ENCODE peak calls at places on chromosomes 6 and 20, in four cellular contexts. L is lung, E is fibroblast of lung, W is neural progenitor cell. M is an unnamed sample.

GRCh38 chr6:155045561-155046404 is 50.7 kb downstream of the TIAM2 start:
- DNase-seq in L (no peak), W (no peak), E (no peak), M (no peak)

GRCh38 chr6:25312703-25313102 is 33.5 kb downstream of the CARMIL1 start:
- DNase-seq in L (no peak), E (peak; percentile 70), W (no peak), M (no peak)

GRCh38 chr6:56767892-56768531 is 125.3 kb upstream of the DST start:
- DNase-seq in L (no peak), W (no peak), E (no peak), M (no peak)

GRCh38 chr6:148620579-148621298 is 126.1 kb upstream of the UST start:
- DNase-seq in L (no peak), E (no peak), W (no peak), M (no peak)

GRCh38 chr6:33967966-33968724 is 164.3 kb upstream of the MLN start:
- DNase-seq in L (no peak), W (peak; percentile 67), E (no peak), M (peak; percentile 29)

GRCh38 chr6:44349904-44350649 is 7.6 kb downstream of the SPATS1 start:
- DNase-seq in L (no peak), W (no peak), E (no peak), M (no peak)

GRCh38 chr20:5195655-5196054 is 68.8 kb downstream of the CDS2 start:
- DNase-seq in L (no peak), W (no peak), E (peak; percentile 66), M (no peak)

GRCh38 chr20:49282584-49283171 is 4.8 kb upstream of the ZNFX1 start:
- DNase-seq in W (peak; percentile 70), L (no peak), E (no peak), M (no peak)

GRCh38 chr20:13865825-13866351 is 81.1 kb downstream of the NDUFAF5 start:
- DNase-seq in E (peak; percentile 39), L (no peak), W (no peak), M (no peak)

GRCh38 chr6:30820196-30820595 is 64.1 kb upstream of the DDR1 start:
- DNase-seq in L (no peak), W (no peak), E (peak; percentile 83), M (no peak)

GRCh38 chr6:14747881-14748520 is 497.9 kb upstream of the JARID2 start:
- DNase-seq in E (peak; percentile 91), L (no peak), W (no peak), M (no peak)

GRCh38 chr6:148493374-148493773 is 150.7 kb downstream of the SASH1 start:
- DNase-seq in E (no peak), L (no peak), W (no peak), M (no peak)

GRCh38 chr6:34332255-34333198 is 59.9 kb downstream of the NUDT3 start:
- DNase-seq in E (no peak), W (no peak), L (no peak), M (no peak)

GRCh38 chr6:44926556-44926955 is 401.6 kb upstream of the RUNX2 start:
- DNase-seq in L (no peak), E (peak; percentile 17), W (no peak), M (no peak)

GRCh38 chr20:21103582-21104465 is 2.3 kb downstream of the LINC00237 start:
- DNase-seq in L (no peak), W (peak; percentile 52), E (no peak), M (no peak)

GRCh38 chr6:121817141-121817540 is 381.7 kb downstream of the GJA1 start:
- DNase-seq in E (peak; percentile 59), L (no peak), W (no peak), M (no peak)

GRCh38 chr6:88810089-88810488 is 153.3 kb downstream of the RNGTT start:
- DNase-seq in W (no peak), E (no peak), L (no peak), M (no peak)

GRCh38 chr6:27518881-27519795 is 46.2 kb upstream of the ZNF184 start:
- DNase-seq in L (peak; percentile 60), E (peak; percentile 86), W (peak; percentile 81), M (no peak)

GRCh38 chr6:138086573-138087196 is 20.5 kb downstream of the PERP start:
- DNase-seq in W (no peak), E (peak; percentile 74), L (no peak), M (no peak)

GRCh38 chr6:89025633-89026032 is 54.9 kb upstream of the PNRC1 start:
- DNase-seq in L (no peak), W (no peak), E (no peak), M (no peak)

GRCh38 chr6:113888493-113888892 is 31.3 kb downstream of the MARCKS start:
- DNase-seq in L (no peak), W (no peak), E (no peak), M (no peak)

GRCh38 chr20:12067686-12068085 is 150.0 kb downstream of the BTBD3 start:
- DNase-seq in E (no peak), W (no peak), L (no peak), M (no peak)

GRCh38 chr20:8633366-8633765 is 435.5 kb upstream of the PLCB4 start:
- DNase-seq in E (peak; percentile 54), W (no peak), L (no peak), M (no peak)

GRCh38 chr6:903746-904145 is 210.8 kb upstream of the EXOC2 start:
- DNase-seq in E (peak; percentile 67), W (no peak), L (no peak), M (no peak)

GRCh38 chr6:125117818-125118217 is 35.8 kb upstream of the TPD52L1 start:
- DNase-seq in W (no peak), L (no peak), E (peak; percentile 56), M (no peak)

GRCh38 chr20:51760905-51761544 is 7.2 kb downstream of the ATP9A start:
- DNase-seq in L (no peak), E (peak; percentile 89), W (peak; percentile 23), M (no peak)

GRCh38 chr6:53717571-53717970 is 52.0 kb upstream of the KLHL31 start:
- DNase-seq in L (no peak), E (no peak), W (no peak), M (no peak)

GRCh38 chr20:5580940-5581708 is 169.1 kb upstream of the SHLD1 start:
- DNase-seq in E (no peak), L (no peak), W (no peak), M (no peak)

GRCh38 chr20:41697861-41698559 is 79.8 kb upstream of the CHD6 start:
- DNase-seq in E (peak; percentile 14), W (peak; percentile 57), L (no peak), M (no peak)

GRCh38 chr20:760751-761417 is 7.4 kb downstream of the SLC52A3 start:
- DNase-seq in E (peak; percentile 2), W (peak; percentile 80), L (no peak), M (no peak)

GRCh38 chr20:50792708-50793574 is 1.9 kb upstream of the BCAS4 start:
- DNase-seq in L (no peak), W (no peak), E (peak; percentile 32), M (no peak)

GRCh38 chr6:3919849-3920248 is 70.7 kb downstream of the FAM50B start:
- DNase-seq in L (no peak), E (no peak), W (no peak), M (no peak)

GRCh38 chr20:1938464-1939269 is 43.5 kb downstream of the SIRPA start:
- DNase-seq in W (no peak), L (no peak), E (no peak), M (no peak)

GRCh38 chr6:122717350-122717749 is 62.2 kb upstream of the FABP7 start:
- DNase-seq in W (peak; percentile 81), E (peak; percentile 89), L (no peak), M (no peak)

GRCh38 chr6:76771076-76771634 is 692.1 kb downstream of the HTR1B start:
- DNase-seq in W (no peak), E (no peak), L (no peak), M (no peak)

DNA sequence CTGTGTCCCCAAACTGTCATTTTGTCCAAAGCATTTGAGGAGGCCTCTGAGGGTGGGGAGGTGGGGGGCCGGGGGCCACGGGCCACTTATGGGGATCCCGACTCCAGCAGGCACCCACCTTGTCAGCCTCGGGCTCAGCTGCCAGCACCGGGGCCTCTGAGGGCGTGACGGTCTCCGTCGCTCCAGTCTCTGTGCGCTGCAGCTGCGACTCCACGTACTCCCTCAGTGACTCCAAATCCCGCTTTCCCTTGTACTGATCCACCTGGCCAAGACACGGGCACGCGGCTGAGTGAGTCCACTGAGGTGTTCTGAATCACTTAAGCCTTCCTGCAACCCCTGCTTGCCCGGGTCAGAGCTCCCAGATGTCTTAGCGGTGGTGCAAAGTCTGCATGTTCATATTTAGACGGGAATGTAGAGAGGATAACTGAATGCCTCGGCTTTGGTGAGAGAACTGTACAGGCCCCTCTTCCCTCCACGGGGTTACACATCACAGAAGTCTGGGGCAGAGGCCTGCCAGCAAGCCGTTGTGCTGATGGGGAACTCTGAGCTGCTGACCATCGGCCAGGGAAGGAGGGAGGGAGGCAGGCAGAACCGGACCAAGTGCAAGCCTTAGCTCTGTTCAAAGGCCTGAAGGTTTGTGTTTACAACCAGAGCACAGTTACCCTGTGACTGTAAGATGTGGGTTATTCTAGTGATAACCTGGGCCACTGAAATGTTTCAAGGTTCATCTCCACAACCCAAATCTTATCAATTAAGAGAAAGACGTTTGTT is 21.8 kb downstream of the TXNDC5 start:
- DNase-seq in L (no peak), W (no peak), E (no peak), M (no peak)
- H3K4me3 ChIP-seq in L (no peak overlapping the region), W (no peak overlapping the region), E (no peak overlapping the region), M (no peak overlapping the region)

GRCh38 chr6:156935000-156935399 is 157.8 kb downstream of the ARID1B start:
- DNase-seq in L (no peak), W (no peak), E (no peak), M (no peak)

GRCh38 chr6:156934054-156934424 is 156.9 kb downstream of the ARID1B start:
- DNase-seq in E (no peak), L (no peak), W (no peak), M (no peak)

GRCh38 chr6:156928972-156929371 is 151.8 kb downstream of the ARID1B start:
- DNase-seq in W (no peak), E (no peak), L (no peak), M (no peak)

GRCh38 chr6:156931283-156931682 is 154.1 kb downstream of the ARID1B start:
- DNase-seq in W (no peak), E (no peak), L (no peak), M (no peak)

GRCh38 chr6:156933201-156934053 is 156.2 kb downstream of the ARID1B start:
- DNase-seq in E (no peak), L (peak; percentile 41), W (peak; percentile 86), M (no peak)
- TF ChIP-seq CTCF in E (no peak), L (no peak), W (peak; percentile 46), M (no peak)

DNA sequence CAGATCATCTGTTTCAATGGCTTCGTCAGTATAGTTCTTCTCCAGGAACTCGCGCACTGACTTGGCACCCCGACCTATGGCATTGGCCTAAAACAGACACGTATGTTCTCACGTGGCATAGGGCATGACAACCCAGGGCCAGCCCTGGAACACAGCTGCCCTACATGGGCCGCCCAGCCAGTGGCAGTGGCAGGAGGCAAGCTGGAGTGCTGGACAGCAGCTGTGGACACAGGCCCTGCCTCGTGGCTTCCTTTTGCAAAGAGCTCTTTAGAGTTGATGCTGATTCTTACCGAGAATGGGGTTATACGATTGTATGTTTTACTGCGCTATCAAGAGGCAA is 5.0 kb downstream of the PSMA7 start:
- DNase-seq in W (no peak), L (no peak), E (no peak), M (no peak)
- H3K4me3 ChIP-seq in W (no peak overlapping the region), L (no peak overlapping the region), E (no peak overlapping the region), M (no peak overlapping the region)

DNA sequence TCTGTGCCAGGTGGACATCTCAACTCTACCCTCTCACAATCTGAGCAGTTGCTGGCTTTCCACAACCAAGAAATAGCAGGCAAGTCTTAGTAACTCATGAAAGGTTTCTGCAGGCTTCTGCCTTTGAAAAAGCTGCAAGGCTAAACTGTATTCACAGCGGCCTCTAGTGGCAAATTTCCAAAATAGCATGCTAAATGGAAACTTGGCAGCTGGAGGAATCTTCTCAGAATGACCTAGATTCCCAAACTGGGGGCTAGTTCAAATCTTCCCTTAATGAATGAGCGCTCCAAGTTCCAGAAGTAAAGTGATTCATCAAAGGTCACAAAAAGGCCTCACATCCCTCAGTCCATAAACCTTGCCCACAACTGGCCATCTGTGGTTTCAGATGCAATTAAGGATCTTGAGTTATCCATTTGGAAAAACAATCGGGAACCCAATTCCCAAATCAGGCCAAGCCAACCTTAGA is 11.9 kb upstream of the CPNE5 start:
- DNase-seq in E (peak; percentile 66), W (peak; percentile 81), L (peak; percentile 58), M (peak; percentile 57)
- TF ChIP-seq CTCF in E (peak; percentile 77), W (peak; percentile 88), L (peak; percentile 64), M (peak; percentile 50)

M was measured in suprapubic skin.